ENCODE peak calls at places on chromosome 7, in ten cellular contexts. T is fibroblast of lung; R is mammary epithelial cell; Y is body of pancreas; M is CD4-positive, alpha-beta memory T cell; H is right lobe of liver; O is OCI-LY7; W is lower lobe of right lung; L is kidney; A is right cardiac atrium. K is an unnamed sample. For H3K4me1, the result is how much of the 10 kb centered on the place peaks cover.

GRCh38 chr7:27808626-27809025 is 68.7 kb downstream of the TAX1BP1 start:
- DNase-seq in O (no peak), M (no peak), T (peak), L (no peak), W (no peak), A (no peak), Y (no peak), H (no peak), R (peak), K (no peak)

GRCh38 chr7:134948736-134949135 is 37.6 kb upstream of the AGBL3 start:
- DNase-seq in A (no peak), O (no peak), T (peak), H (no peak), Y (no peak), L (no peak), W (no peak), M (no peak), R (no peak), K (peak)

GRCh38 chr7:2263176-2263575 is 21.1 kb downstream of the NUDT1 start:
- DNase-seq in A (no peak), L (no peak), O (no peak), H (no peak), M (no peak), Y (no peak), W (no peak), R (no peak), T (no peak), K (no peak)

GRCh38 chr7:50781894-50782293 is 802 bp downstream of the GRB10 start:
- DNase-seq in Y (no peak), W (no peak), L (no peak), R (no peak), M (no peak), O (no peak), A (no peak), T (no peak), H (no peak), K (no peak)

GRCh38 chr7:118214051-118214832 is 10.3 kb upstream of the ANKRD7 start:
- DNase-seq in O (peak), R (peak), L (peak), Y (peak), M (peak), W (peak), T (peak), A (peak), H (peak), K (peak)

GRCh38 chr7:15199482-15199881 is 296.9 kb upstream of the DGKB start:
- DNase-seq in O (no peak), L (no peak), M (no peak), Y (no peak), R (no peak), W (no peak), H (no peak), T (peak), A (no peak), K (no peak)

GRCh38 chr7:151086802-151087246 is 549 bp downstream of the AGAP3 start:
- DNase-seq in T (no peak), H (no peak), Y (peak), O (no peak), W (no peak), M (peak), A (peak), R (peak), L (peak), K (peak)

GRCh38 chr7:46999866-47000265 is 582.0 kb downstream of the TNS3 start:
- DNase-seq in M (no peak), O (no peak), Y (no peak), T (no peak), H (no peak), R (no peak), A (no peak), L (no peak), W (no peak), K (no peak)

GRCh38 chr7:38453826-38454225 is 177.3 kb downstream of the AMPH start:
- DNase-seq in W (no peak), O (no peak), L (no peak), A (no peak), R (no peak), T (no peak), M (no peak), H (no peak), Y (no peak), K (no peak)

GRCh38 chr7:138974675-138975237 is 6.4 kb downstream of the KIAA1549 start:
- DNase-seq in L (no peak), W (no peak), H (no peak), M (no peak), R (no peak), Y (no peak), T (no peak), A (no peak), O (no peak), K (no peak)

GRCh38 chr7:40799493-40800406 is 664.9 kb downstream of the SUGCT start:
- DNase-seq in L (no peak), W (no peak), A (no peak), M (no peak), O (no peak), T (no peak), R (no peak), Y (no peak), H (no peak), K (no peak)

GRCh38 chr7:6375346-6376101 is 72.2 kb downstream of the DAGLB start:
- DNase-seq in T (peak), H (no peak), A (no peak), R (peak), W (no peak), O (peak), M (peak), L (no peak), Y (no peak), K (no peak)

GRCh38 chr7:117435475-117436043 is 8.3 kb upstream of the ASZ1 start:
- DNase-seq in R (peak), A (no peak), M (no peak), W (no peak), L (no peak), Y (no peak), O (no peak), T (peak), H (no peak), K (no peak)

GRCh38 chr7:149769915-149770314 is 3.5 kb downstream of the ZNF467 start:
- DNase-seq in T (no peak), R (no peak), W (no peak), O (no peak), Y (no peak), A (no peak), L (no peak), H (no peak), M (no peak), K (no peak)

GRCh38 chr7:50467817-50468610 is 17.9 kb upstream of the FIGNL1 start:
- DNase-seq in R (peak), M (peak), O (peak), Y (peak), H (peak), L (peak), T (peak), A (peak), W (peak), K (peak)

GRCh38 chr7:82897500-82897899 is 265.2 kb downstream of the PCLO start:
- DNase-seq in R (peak), T (peak), O (no peak), W (no peak), Y (no peak), A (no peak), H (no peak), M (no peak), L (no peak), K (no peak)

GRCh38 chr7:79709574-79710409 is 256.3 kb upstream of the MAGI2 start:
- DNase-seq in Y (no peak), M (no peak), L (no peak), A (no peak), W (no peak), H (no peak), R (peak), O (no peak), T (peak), K (no peak)

GRCh38 chr7:119562839-119563238 is 710.1 kb upstream of the KCND2 start:
- DNase-seq in O (no peak), Y (no peak), W (no peak), M (no peak), T (no peak), A (no peak), R (no peak), H (no peak), L (no peak), K (no peak)

GRCh38 chr7:125599387-125599786 is 669.8 kb upstream of the POT1 start:
- DNase-seq in L (no peak), M (no peak), A (no peak), W (no peak), R (peak), T (no peak), O (no peak), Y (no peak), H (no peak), K (no peak)

GRCh38 chr7:18671176-18671575 is 175.6 kb downstream of the HDAC9 start:
- DNase-seq in O (peak), H (no peak), M (no peak), R (peak), W (no peak), T (no peak), A (no peak), Y (no peak), L (no peak), K (no peak)

GRCh38 chr7:28570113-28570969 is 158.0 kb downstream of the CREB5 start:
- DNase-seq in O (peak), T (no peak), R (no peak), A (no peak), W (no peak), L (peak), H (no peak), M (no peak), Y (no peak), K (no peak)

DNA sequence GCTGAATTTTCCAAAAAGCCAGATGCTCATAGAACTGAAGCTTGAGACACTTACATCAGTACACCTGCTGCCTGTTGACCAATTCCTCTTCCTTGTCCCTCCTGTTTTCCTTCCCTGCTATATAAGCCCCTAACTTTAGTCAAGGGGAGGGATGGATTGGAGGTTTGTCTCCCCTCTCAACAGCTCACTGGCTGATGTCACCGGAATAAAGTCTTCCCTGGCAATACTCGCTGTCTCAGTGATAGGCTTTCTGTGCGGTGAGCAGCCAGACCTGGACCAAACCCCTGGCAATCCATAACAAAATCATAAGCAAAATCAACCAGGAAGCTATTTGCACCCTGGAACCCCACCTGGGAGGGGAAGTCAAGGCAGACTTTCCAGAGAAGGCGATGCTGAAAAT is 929 bp upstream of the IRF5 start:
- DNase-seq in A (no peak), W (no peak), R (no peak), M (no peak), H (no peak), T (no peak), O (no peak), Y (no peak), L (no peak), K (no peak)
- H3K4me3 ChIP-seq in A (no peak), W (no peak), R (no peak), M (no peak), H (no peak), T (no peak), O (no peak), Y (no peak), L (no peak), K (no peak)

GRCh38 chr7:115009736-115010435 is 88.0 kb downstream of the MDFIC start:
- DNase-seq in L (no peak), W (no peak), H (no peak), O (no peak), T (peak), M (no peak), Y (no peak), R (no peak), A (peak), K (peak)

GRCh38 chr7:115007751-115008150 is 85.9 kb downstream of the MDFIC start:
- DNase-seq in T (no peak), W (no peak), M (no peak), Y (no peak), O (no peak), A (peak), H (no peak), R (no peak), L (no peak), K (no peak)

GRCh38 chr7:115009139-115009538 is 87.2 kb downstream of the MDFIC start:
- DNase-seq in L (no peak), A (no peak), M (peak), W (no peak), R (no peak), H (no peak), Y (no peak), T (peak), O (no peak), K (no peak)

GRCh38 chr7:115010436-115010810 is 88.5 kb downstream of the MDFIC start:
- DNase-seq in L (no peak), Y (no peak), T (no peak), R (no peak), M (no peak), A (no peak), H (no peak), W (no peak), O (no peak), K (no peak)

DNA sequence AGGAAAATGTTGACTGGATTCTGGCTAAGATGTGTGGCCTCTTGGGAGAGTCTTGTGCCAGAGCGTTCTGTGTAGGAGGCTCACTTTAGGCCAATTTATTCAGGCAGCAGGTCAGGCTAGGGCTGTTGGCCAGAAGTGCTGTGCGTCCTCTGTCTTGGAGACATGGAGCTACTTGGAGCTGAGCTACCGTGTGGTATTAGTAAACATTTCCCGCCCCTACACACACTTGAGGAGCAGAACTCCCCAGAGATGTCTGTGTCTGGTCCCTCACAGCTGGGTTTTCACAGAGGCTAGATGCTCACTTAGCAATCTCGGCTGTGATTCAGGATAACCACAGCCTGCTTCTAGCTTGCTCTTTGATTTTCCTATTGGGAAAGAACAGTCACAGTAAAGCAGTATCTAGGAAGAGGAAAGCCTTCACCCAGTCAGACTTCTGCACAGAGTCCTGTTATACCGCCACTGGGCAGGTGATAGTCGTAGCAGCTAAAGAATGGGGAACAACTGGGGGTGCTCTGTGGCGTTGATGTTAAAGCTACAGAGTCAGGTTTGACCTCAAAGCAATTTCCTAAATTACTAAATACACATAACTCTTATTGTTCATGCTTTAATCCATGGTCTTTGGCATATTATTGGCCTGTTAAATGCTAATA is 86.7 kb downstream of the MDFIC start:
- DNase-seq in L (peak), Y (peak), T (peak), H (no peak), A (peak), W (no peak), O (no peak), M (peak), R (no peak), K (peak)
- H3K4me1 ChIP-seq in L (under half), Y (under half), T (under half), H (under half), A (under half), W (under half), O (under half), M (half or more), R (under half), K (under half)

GRCh38 chr7:12687213-12688171 is at the start of gene ARL4A:
- DNase-seq in L (peak), M (peak), A (peak), H (peak), W (peak), R (peak), O (peak), Y (peak), T (peak), K (peak)
- H3K4me3 ChIP-seq in L (peak), M (peak), A (peak), H (peak), W (peak), R (peak), O (peak), Y (peak), T (peak), K (peak)

GRCh38 chr7:7395785-7396184 is 139.9 kb downstream of the COL28A1 start:
- DNase-seq in W (no peak), O (no peak), Y (no peak), T (no peak), M (no peak), L (no peak), H (no peak), A (no peak), R (no peak), K (no peak)

GRCh38 chr7:7405461-7405860 is 130.2 kb downstream of the COL28A1 start:
- DNase-seq in R (no peak), A (no peak), M (no peak), O (no peak), W (no peak), H (no peak), T (no peak), L (no peak), Y (no peak), K (no peak)

GRCh38 chr7:7399707-7400106 is 136.0 kb downstream of the COL28A1 start:
- DNase-seq in R (no peak), A (no peak), M (no peak), T (peak), O (no peak), L (no peak), W (peak), H (no peak), Y (no peak), K (peak)
- H3K4me1 ChIP-seq in R (under half), A (under half), M (under half), T (under half), O (under half), L (under half), W (under half), H (under half), Y (under half), K (under half)